ENCODE peak calls at places on chromosomes 13 and 19, in nine cellular contexts. C, B, I, Z, T, R, H, J and G are unnamed samples.

GRCh38 chr13:113786262-113786841 is 27.3 kb downstream of the TMEM255B start:
- DNase-seq in C (peak; percentile 36), B (no peak), I (no peak), Z (peak; percentile 73), T (no peak), R (no peak), H (no peak), J (peak; percentile 46), G (peak; percentile 67)

GRCh38 chr13:45073809-45074208 is 46.5 kb upstream of the GTF2F2 start:
- DNase-seq in C (no peak), B (no peak), I (no peak), Z (no peak), T (no peak), R (no peak), H (no peak), J (no peak), G (no peak)

GRCh38 chr13:106493569-106493968 is 41.9 kb downstream of the EFNB2 start:
- DNase-seq in C (no peak), B (no peak), I (peak; percentile 60), Z (no peak), T (no peak), R (no peak), H (no peak), J (no peak), G (no peak)

GRCh38 chr19:19120308-19121156 is 17.7 kb downstream of the TMEM161A start:
- DNase-seq in C (peak; percentile 20), B (no peak), I (no peak), Z (peak; percentile 81), T (no peak), R (peak; percentile 71), H (peak; percentile 97), J (no peak), G (peak; percentile 84)

GRCh38 chr19:18468517-18468916 is 30.6 kb upstream of the ISYNA1 start:
- DNase-seq in C (no peak), B (no peak), I (no peak), Z (peak; percentile 33), T (no peak), R (no peak), H (no peak), J (no peak), G (no peak)

GRCh38 chr13:52707375-52707774 is 32.2 kb downstream of the CNMD start:
- DNase-seq in C (no peak), B (no peak), I (no peak), Z (peak; percentile 33), T (no peak), R (no peak), H (no peak), J (no peak), G (no peak)

GRCh38 chr13:39353988-39354387 is 249.0 kb downstream of the LHFPL6 start:
- DNase-seq in C (peak; percentile 60), B (no peak), I (no peak), Z (peak; percentile 60), T (no peak), R (no peak), H (no peak), J (no peak), G (peak; percentile 56)

GRCh38 chr19:23312515-23312914 is 62.3 kb upstream of the ZNF724 start:
- DNase-seq in C (no peak), B (no peak), I (no peak), Z (no peak), T (no peak), R (no peak), H (no peak), J (no peak), G (no peak)

GRCh38 chr19:12159773-12160414 is 3.0 kb upstream of the ZNF136 start:
- DNase-seq in C (no peak), B (no peak), I (no peak), Z (no peak), T (no peak), R (no peak), H (no peak), J (no peak), G (no peak)

GRCh38 chr19:3520166-3521103 is 14.3 kb downstream of the FZR1 start:
- DNase-seq in C (no peak), B (peak; percentile 76), I (no peak), Z (no peak), T (no peak), R (no peak), H (no peak), J (no peak), G (no peak)

GRCh38 chr19:2767688-2768087 is 15.4 kb downstream of the SGTA start:
- DNase-seq in C (no peak), B (no peak), I (no peak), Z (no peak), T (no peak), R (no peak), H (no peak), J (no peak), G (no peak)

GRCh38 chr13:114118763-114119123 is 13.7 kb downstream of the RASA3 start:
- DNase-seq in C (peak; percentile 58), B (no peak), I (no peak), Z (peak; percentile 70), T (no peak), R (no peak), H (no peak), J (no peak), G (peak; percentile 71)

GRCh38 chr19:35872180-35872579 is 3.8 kb downstream of the APLP1 start:
- DNase-seq in C (no peak), B (no peak), I (no peak), Z (no peak), T (no peak), R (no peak), H (no peak), J (no peak), G (no peak)

GRCh38 chr19:2495130-2495641 is 19.3 kb downstream of the GADD45B start:
- DNase-seq in C (peak; percentile 74), B (peak; percentile 89), I (peak; percentile 92), Z (peak; percentile 80), T (peak; percentile 83), R (peak; percentile 93), H (peak; percentile 69), J (peak; percentile 96), G (peak; percentile 61)

GRCh38 chr13:20401958-20402856 is 123.5 kb downstream of the CRYL1 start:
- DNase-seq in C (peak; percentile 17), B (no peak), I (no peak), Z (peak; percentile 13), T (no peak), R (no peak), H (no peak), J (peak; percentile 82), G (peak; percentile 20)

DNA sequence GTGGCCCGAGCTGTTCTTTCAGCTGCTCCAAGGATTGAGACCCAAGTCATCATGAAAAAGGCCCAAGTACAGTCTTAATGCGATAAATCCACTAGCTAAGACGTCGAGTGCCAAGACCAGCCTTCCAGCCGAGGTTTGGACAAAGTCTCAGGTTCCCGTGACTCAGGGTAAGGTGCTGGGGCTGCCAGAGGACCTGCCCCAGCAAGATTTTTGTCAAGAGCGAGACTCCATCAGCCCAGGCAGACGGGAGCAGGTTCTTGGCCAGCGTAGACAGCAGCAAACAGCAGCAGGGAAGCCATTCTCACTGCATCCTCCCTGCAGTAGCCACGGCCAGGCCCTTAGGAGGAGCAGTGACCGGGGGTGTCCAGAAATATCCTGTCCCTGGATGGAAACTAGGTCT is 3.4 kb downstream of the FEM1A start:
- DNase-seq in C (no peak), B (no peak), I (no peak), Z (no peak), T (no peak), R (no peak), H (no peak), J (no peak), G (no peak)
- TF ChIP-seq CTCF in C (no peak), B (no peak), I (no peak), Z (no peak), T (no peak), R (no peak), H (no peak), J (no peak), G (no peak)

GRCh38 chr13:48231948-48232347 is 1.1 kb upstream of the ITM2B start:
- DNase-seq in C (no peak), B (no peak), I (no peak), Z (no peak), T (no peak), R (no peak), H (no peak), J (no peak), G (no peak)
- H3K4me3 ChIP-seq in C (no peak overlapping the region), B (no peak overlapping the region), I (peak overlapping the region; percentile 93), Z (no peak overlapping the region), T (peak overlapping the region; percentile 100), R (no peak overlapping the region), H (no peak overlapping the region), J (no peak overlapping the region), G (no peak overlapping the region)

DNA sequence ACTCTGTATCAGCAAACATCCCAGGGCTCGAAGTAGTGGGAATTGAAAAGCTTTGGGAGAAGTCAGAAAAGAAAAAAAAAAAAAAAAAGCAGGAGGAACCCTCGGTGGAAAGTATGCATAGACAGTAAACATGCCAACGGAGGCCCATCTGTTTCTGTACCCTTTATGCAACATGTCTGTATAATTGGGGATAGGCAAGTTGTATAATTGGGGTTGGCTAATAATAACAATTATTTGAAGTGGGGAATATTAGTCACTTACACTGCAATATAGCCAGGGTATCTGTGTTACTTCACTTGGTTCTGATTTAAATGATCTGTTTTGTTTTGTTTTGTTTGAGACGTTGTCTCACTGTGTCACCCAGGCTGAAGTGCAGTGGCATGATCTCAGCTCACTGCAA is 12.1 kb upstream of the IGFL4 start:
- DNase-seq in C (no peak), B (no peak), I (no peak), Z (no peak), T (no peak), R (no peak), H (no peak), J (no peak), G (no peak)
- TF ChIP-seq CTCF in C (no peak), B (no peak), I (no peak), Z (no peak), T (no peak), R (no peak), H (no peak), J (no peak), G (no peak)

GRCh38 chr19:39918183-39918651 is 16.2 kb downstream of the FCGBP start:
- DNase-seq in C (no peak), B (no peak), I (no peak), Z (no peak), T (no peak), R (no peak), H (no peak), J (peak; percentile 72), G (no peak)
- H3K4me3 ChIP-seq in C (no peak overlapping the region), B (no peak overlapping the region), I (no peak overlapping the region), Z (no peak overlapping the region), T (no peak overlapping the region), R (no peak overlapping the region), H (no peak overlapping the region), J (no peak overlapping the region), G (no peak overlapping the region)

GRCh38 chr19:8697671-8698432 is 743 bp downstream of the ACTL9 start:
- DNase-seq in C (no peak), B (no peak), I (no peak), Z (no peak), T (no peak), R (no peak), H (no peak), J (no peak), G (no peak)
- TF ChIP-seq CTCF in C (no peak), B (no peak), I (no peak), Z (no peak), T (no peak), R (no peak), H (no peak), J (no peak), G (peak; percentile 6)

DNA sequence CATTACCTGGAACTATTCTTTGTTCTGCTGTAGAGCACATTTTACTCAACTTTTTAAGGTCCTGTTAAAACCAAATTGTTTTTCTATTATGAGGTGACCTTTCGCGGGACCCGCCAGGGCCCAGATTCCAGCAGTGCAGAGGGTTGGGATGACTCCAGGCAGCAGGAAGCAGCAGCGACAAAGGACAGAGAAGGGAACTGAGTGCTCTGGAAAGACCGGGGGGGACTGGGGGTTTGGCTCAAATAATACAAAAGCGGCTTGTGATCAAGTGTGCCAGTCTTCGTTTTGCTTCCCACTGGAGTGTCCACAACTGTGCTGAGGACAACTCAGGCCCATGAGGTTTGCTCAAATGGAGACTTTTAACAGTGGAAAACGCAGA is 26.9 kb downstream of the ANKRD10 start:
- DNase-seq in C (no peak), B (no peak), I (no peak), Z (no peak), T (no peak), R (no peak), H (no peak), J (no peak), G (no peak)
- H3K4me3 ChIP-seq in C (no peak overlapping the region), B (no peak overlapping the region), I (no peak overlapping the region), Z (no peak overlapping the region), T (no peak overlapping the region), R (no peak overlapping the region), H (no peak overlapping the region), J (no peak overlapping the region), G (no peak overlapping the region)